ENCODE peak calls at places on chromosomes 11 and 22, in nine cellular contexts. A is GM04504; S is activated CD4-positive, CD25-positive, alpha-beta regulatory T cell; T is stimulated activated naive CD8-positive, alpha-beta T cell treated with anti-CD3 and anti-CD28 coated beads, Interleukin-15, Interleukin-2, amounts not matched to agents 100 U/mL and 50 U/mL, for 24 hours; O is midbrain; L is colonic mucosa; R is NCI-H1436; D is Caki2; J is upper lobe of left lung. N is an unnamed sample.

GRCh38 chr11:126809514-126810289 is 190.9 kb downstream of the KIRREL3 start:
- DNase-seq in A (no peak), S (no peak), T (no peak), O (no peak), L (no peak), R (no peak), D (no peak), J (no peak), N (no peak)

GRCh38 chr22:22119003-22119402 is 125.6 kb upstream of the VPREB1 start:
- DNase-seq in A (no peak), S (no peak), T (no peak), O (no peak), L (no peak), R (no peak), D (no peak), J (no peak), N (no peak)

GRCh38 chr11:9004310-9004945 is 627 bp upstream of the NRIP3 start:
- DNase-seq in A (no peak), S (no peak), T (no peak), O (no peak), L (no peak), R (no peak), D (no peak), J (peak; percentile 24), N (no peak)

GRCh38 chr11:64659417-64660144 is 63.4 kb downstream of the NRXN2 start:
- DNase-seq in A (peak; percentile 90), S (no peak), T (no peak), O (peak; percentile 26), L (no peak), R (no peak), D (peak; percentile 73), J (no peak), N (no peak)

GRCh38 chr11:74397531-74398243 is 546 bp downstream of the PGM2L1 start:
- DNase-seq in A (no peak), S (no peak), T (peak; percentile 38), O (no peak), L (peak; percentile 68), R (no peak), D (peak; percentile 38), J (peak; percentile 56), N (peak; percentile 37)

GRCh38 chr11:66265531-66266377 is 2.7 kb upstream of the RAB1B start:
- DNase-seq in A (no peak), S (no peak), T (no peak), O (no peak), L (no peak), R (no peak), D (no peak), J (no peak), N (no peak)

GRCh38 chr11:119193626-119194025 is 8.4 kb downstream of the NHERF4 start:
- DNase-seq in A (no peak), S (no peak), T (no peak), O (no peak), L (no peak), R (no peak), D (no peak), J (no peak), N (no peak)

GRCh38 chr22:46734830-46735453 is 3.1 kb downstream of the CERK start:
- DNase-seq in A (no peak), S (no peak), T (peak; percentile 64), O (no peak), L (peak; percentile 61), R (no peak), D (peak; percentile 43), J (peak; percentile 80), N (peak; percentile 59)

GRCh38 chr11:19868281-19868821 is 155.7 kb downstream of the NAV2 start:
- DNase-seq in A (peak; percentile 82), S (no peak), T (no peak), O (peak; percentile 29), L (no peak), R (no peak), D (no peak), J (no peak), N (no peak)

GRCh38 chr11:76823481-76824028 is 37.2 kb upstream of the ACER3 start:
- DNase-seq in A (no peak), S (no peak), T (no peak), O (no peak), L (peak; percentile 27), R (no peak), D (peak; percentile 22), J (peak; percentile 51), N (no peak)

GRCh38 chr22:31230871-31231621 is 18.9 kb downstream of the LIMK2 start:
- DNase-seq in A (no peak), S (no peak), T (no peak), O (peak; percentile 55), L (peak; percentile 70), R (peak; percentile 23), D (peak; percentile 57), J (peak; percentile 76), N (peak; percentile 24)

GRCh38 chr11:104841973-104842372 is 56.3 kb downstream of the CASP12 start:
- DNase-seq in A (no peak), S (no peak), T (no peak), O (no peak), L (no peak), R (no peak), D (no peak), J (no peak), N (no peak)

GRCh38 chr11:69836401-69836800 is 17.2 kb upstream of the FGF3 start:
- DNase-seq in A (no peak), S (no peak), T (no peak), O (no peak), L (no peak), R (no peak), D (no peak), J (no peak), N (no peak)

GRCh38 chr22:38881464-38881871 is 9.5 kb upstream of the CBX6 start:
- DNase-seq in A (peak; percentile 74), S (no peak), T (no peak), O (peak; percentile 64), L (peak; percentile 46), R (no peak), D (no peak), J (peak; percentile 51), N (no peak)

GRCh38 chr11:128859563-128860441 is 7.3 kb downstream of the KCNJ1 start:
- DNase-seq in A (no peak), S (peak; percentile 64), T (peak; percentile 86), O (peak; percentile 13), L (peak; percentile 80), R (no peak), D (no peak), J (peak; percentile 80), N (peak; percentile 74)

GRCh38 chr22:39616051-39616450 is 45.5 kb downstream of the CACNA1I start:
- DNase-seq in A (no peak), S (no peak), T (no peak), O (no peak), L (no peak), R (no peak), D (no peak), J (no peak), N (no peak)

GRCh38 chr11:10233581-10233980 is 60.4 kb downstream of the SBF2 start:
- DNase-seq in A (peak; percentile 33), S (no peak), T (no peak), O (no peak), L (no peak), R (no peak), D (peak; percentile 19), J (no peak), N (no peak)

GRCh38 chr11:8041576-8041975 is 39.4 kb upstream of the TUB start:
- DNase-seq in A (no peak), S (no peak), T (no peak), O (no peak), L (no peak), R (no peak), D (no peak), J (no peak), N (no peak)

GRCh38 chr11:65109231-65110198 is 2.2 kb upstream of the TM7SF2 start:
- DNase-seq in A (no peak), S (no peak), T (no peak), O (no peak), L (no peak), R (no peak), D (no peak), J (no peak), N (no peak)

GRCh38 chr22:31084811-31085492 is 3.8 kb downstream of the SMTN start:
- DNase-seq in A (peak; percentile 52), S (peak; percentile 77), T (peak; percentile 92), O (peak; percentile 80), L (peak; percentile 89), R (no peak), D (no peak), J (peak; percentile 94), N (peak; percentile 80)

GRCh38 chr22:45101828-45102227 is 61.9 kb upstream of the NUP50 start:
- DNase-seq in A (peak; percentile 58), S (no peak), T (peak; percentile 45), O (peak; percentile 49), L (peak; percentile 57), R (peak; percentile 69), D (peak; percentile 57), J (peak; percentile 44), N (no peak)

GRCh38 chr22:45552580-45553332 is 50.1 kb downstream of the FBLN1 start:
- DNase-seq in A (peak; percentile 95), S (no peak), T (no peak), O (no peak), L (peak; percentile 41), R (no peak), D (peak; percentile 34), J (peak; percentile 59), N (no peak)